ENCODE peak calls at places on chromosomes 7 and 10, in six cellular contexts. Z is CD14-positive monocyte; C is stimulated activated CD8-positive, alpha-beta memory T cell treated with anti-CD3 and anti-CD28 coated beads, Interleukin-15, amount 100 ng/mL, for 24 hours; P is iPS-NIHi11; V is GM10248; E is effector CD4-positive, alpha-beta T cell. W is an unnamed sample.

GRCh38 chr10:30456262-30456661 is 22.3 kb downstream of the MAP3K8 start:
- DNase-seq in Z (no peak), C (no peak), P (no peak), V (peak; percentile 48), E (peak; percentile 18), W (peak; percentile 51)

GRCh38 chr10:32318476-32318896 is 28.5 kb downstream of the EPC1 start:
- DNase-seq in Z (peak; percentile 86), C (no peak), P (no peak), V (peak; percentile 31), E (no peak), W (no peak)

GRCh38 chr7:29146082-29146706 is at the start of gene CPVL:
- DNase-seq in Z (peak; percentile 71), C (no peak), P (peak; percentile 64), V (no peak), E (no peak), W (no peak)

GRCh38 chr10:130786365-130786966 is 525.1 kb downstream of the TCERG1L start:
- DNase-seq in Z (no peak), C (no peak), P (no peak), V (no peak), E (no peak), W (no peak)

GRCh38 chr7:48667434-48667833 is 256.9 kb upstream of the CDC14C start:
- DNase-seq in Z (no peak), C (no peak), P (no peak), V (no peak), E (no peak), W (no peak)

GRCh38 chr7:108875139-108875538 is 305.5 kb downstream of the DNAJB9 start:
- DNase-seq in Z (no peak), C (no peak), P (peak; percentile 28), V (peak; percentile 18), E (no peak), W (no peak)

GRCh38 chr7:95867309-95867708 is 95.0 kb downstream of the DYNC1I1 start:
- DNase-seq in Z (no peak), C (no peak), P (peak; percentile 22), V (peak; percentile 31), E (no peak), W (no peak)

GRCh38 chr10:62422068-62422590 is 48.0 kb downstream of the ZNF365 start:
- DNase-seq in Z (no peak), C (no peak), P (no peak), V (no peak), E (no peak), W (no peak)

GRCh38 chr7:111855842-111856227 is 293.5 kb upstream of the IMMP2L start:
- DNase-seq in Z (no peak), C (no peak), P (peak; percentile 18), V (no peak), E (no peak), W (no peak)

GRCh38 chr7:39637400-39637799 is 14.0 kb downstream of the RALA start:
- DNase-seq in Z (no peak), C (no peak), P (no peak), V (no peak), E (no peak), W (no peak)

GRCh38 chr7:30453859-30454258 is 24.7 kb downstream of the NOD1 start:
- DNase-seq in Z (no peak), C (no peak), P (no peak), V (no peak), E (no peak), W (no peak)

GRCh38 chr10:124300224-124300623 is 118.5 kb downstream of the OAT start:
- DNase-seq in Z (peak; percentile 14), C (no peak), P (no peak), V (no peak), E (no peak), W (no peak)

GRCh38 chr7:11830582-11831382 is 1.2 kb downstream of the THSD7A start:
- DNase-seq in Z (no peak), C (no peak), P (no peak), V (no peak), E (no peak), W (no peak)

GRCh38 chr10:11934262-11934661 is 108.3 kb downstream of the UPF2 start:
- DNase-seq in Z (no peak), C (no peak), P (peak; percentile 52), V (no peak), E (no peak), W (no peak)

GRCh38 chr10:3623746-3624145 is 161.3 kb downstream of the KLF6 start:
- DNase-seq in Z (no peak), C (no peak), P (no peak), V (no peak), E (no peak), W (peak; percentile 8)

GRCh38 chr10:99443483-99443882 is 13.1 kb upstream of the GOT1 start:
- DNase-seq in Z (no peak), C (no peak), P (no peak), V (no peak), E (no peak), W (no peak)

GRCh38 chr10:71608863-71609768 is 110.5 kb downstream of the C10orf105 start:
- DNase-seq in Z (peak; percentile 70), C (peak; percentile 40), P (peak; percentile 81), V (peak; percentile 73), E (peak; percentile 44), W (peak; percentile 66)

GRCh38 chr7:42235734-42236133 is 1.3 kb downstream of the GLI3 start:
- DNase-seq in Z (no peak), C (no peak), P (no peak), V (no peak), E (no peak), W (no peak)

GRCh38 chr7:104231054-104232046 is 23.5 kb upstream of the ORC5 start:
- DNase-seq in Z (no peak), C (no peak), P (peak; percentile 76), V (peak; percentile 80), E (peak; percentile 24), W (peak; percentile 51)

GRCh38 chr7:74253975-74254857 is at the start of gene RFC2:
- DNase-seq in Z (peak; percentile 94), C (peak; percentile 99), P (peak; percentile 99), V (peak; percentile 98), E (peak; percentile 93), W (peak; percentile 95)

GRCh38 chr7:5689118-5689517 is 92.3 kb downstream of the RNF216 start:
- DNase-seq in Z (no peak), C (no peak), P (no peak), V (no peak), E (peak; percentile 30), W (no peak)

GRCh38 chr7:154583454-154583853 is 419.5 kb downstream of the PAXIP1 start:
- DNase-seq in Z (no peak), C (no peak), P (no peak), V (no peak), E (no peak), W (no peak)

GRCh38 chr7:128112018-128112780 is 81.0 kb upstream of the LRRC4 start:
- DNase-seq in Z (peak; percentile 25), C (no peak), P (no peak), V (no peak), E (no peak), W (no peak)

GRCh38 chr7:82221152-82221674 is 222.4 kb downstream of the CACNA2D1 start:
- DNase-seq in Z (no peak), C (no peak), P (no peak), V (no peak), E (no peak), W (no peak)

W was measured in B cell.